ENCODE peak calls at places on chromosomes 16 and 17, in five cellular contexts. X is T-helper 17 cell, J is AG09309, C is Peyer's patch, O is fibroblast of the conjunctiva. G is an unnamed sample.
A peak's percentile ranks its signal among the peaks of the same experiment; 100 is the strongest.

GRCh38 chr16:88005148-88005547 is 53.9 kb downstream of the BANP start:
- DNase-seq in X (no peak), J (no peak), C (no peak), O (no peak), G (no peak)

GRCh38 chr17:72683506-72684404 is 408.7 kb downstream of the SLC39A11 start:
- DNase-seq in X (no peak), J (peak; percentile 92), C (peak; percentile 55), O (peak; percentile 86), G (peak; percentile 79)

GRCh38 chr17:82402865-82403264 is 15.3 kb upstream of the HEXD start:
- DNase-seq in X (no peak), J (no peak), C (no peak), O (no peak), G (peak; percentile 65)

GRCh38 chr16:80034469-80034826 is 433.9 kb upstream of the MAF start:
- DNase-seq in X (no peak), J (no peak), C (no peak), O (no peak), G (peak; percentile 91)

GRCh38 chr16:31118223-31119155 is 1.0 kb downstream of the KAT8 start:
- DNase-seq in X (no peak), J (peak; percentile 65), C (no peak), O (no peak), G (peak; percentile 76)

GRCh38 chr17:28720247-28720996 is 637 bp downstream of the RPL23A start:
- DNase-seq in X (no peak), J (no peak), C (no peak), O (no peak), G (peak; percentile 43)

GRCh38 chr16:19711643-19712042 is 6.4 kb downstream of the KNOP1 start:
- DNase-seq in X (no peak), J (no peak), C (no peak), O (no peak), G (no peak)

GRCh38 chr17:12958786-12959185 is 59.0 kb downstream of the ELAC2 start:
- DNase-seq in X (no peak), J (peak; percentile 13), C (no peak), O (no peak), G (peak; percentile 65)

GRCh38 chr17:77426676-77427386 is 286.1 kb downstream of the SEC14L1 start:
- DNase-seq in X (no peak), J (no peak), C (no peak), O (no peak), G (peak; percentile 20)

GRCh38 chr16:87375426-87376135 is 8.0 kb downstream of the FBXO31 start:
- DNase-seq in X (no peak), J (no peak), C (no peak), O (no peak), G (peak; percentile 20)

GRCh38 chr16:84827131-84827574 is 7.4 kb downstream of the CRISPLD2 start:
- DNase-seq in X (no peak), J (no peak), C (no peak), O (no peak), G (no peak)

GRCh38 chr17:39750131-39751015 is 12.6 kb downstream of the GRB7 start:
- DNase-seq in X (peak; percentile 6), J (no peak), C (no peak), O (no peak), G (peak; percentile 32)

GRCh38 chr16:55842369-55843104 is 9.6 kb upstream of the CES1 start:
- DNase-seq in X (no peak), J (peak; percentile 5), C (no peak), O (peak; percentile 17), G (peak; percentile 44)

GRCh38 chr16:23296994-23297393 is 5.1 kb upstream of the SCNN1B start:
- DNase-seq in X (no peak), J (no peak), C (no peak), O (no peak), G (no peak)

GRCh38 chr17:42342242-42343008 is 45.8 kb downstream of the STAT3 start:
- DNase-seq in X (no peak), J (no peak), C (no peak), O (no peak), G (no peak)

GRCh38 chr17:3527468-3527867 is 30.1 kb downstream of the TRPV3 start:
- DNase-seq in X (no peak), J (no peak), C (no peak), O (no peak), G (no peak)

GRCh38 chr17:29640413-29640812 is 17.7 kb upstream of the CORO6 start:
- DNase-seq in X (no peak), J (peak; percentile 50), C (no peak), O (peak; percentile 40), G (peak; percentile 46)

GRCh38 chr17:82149401-82150099 is 51.5 kb upstream of the FASN start:
- DNase-seq in X (no peak), J (no peak), C (no peak), O (no peak), G (peak; percentile 17)

GRCh38 chr17:54157542-54157941 is 334.8 kb downstream of the KIF2B start:
- DNase-seq in X (no peak), J (no peak), C (no peak), O (no peak), G (no peak)

GRCh38 chr16:89826531-89827382 is 1.5 kb upstream of the SPIRE2 start:
- DNase-seq in X (no peak), J (no peak), C (no peak), O (no peak), G (no peak)

GRCh38 chr17:81027591-81028505 is 7.1 kb upstream of the BAIAP2 start:
- DNase-seq in X (no peak), J (no peak), C (peak; percentile 46), O (no peak), G (peak; percentile 38)

GRCh38 chr17:63545302-63545928 is 4.9 kb upstream of the DCAF7 start:
- DNase-seq in X (no peak), J (no peak), C (no peak), O (no peak), G (no peak)

GRCh38 chr17:12821376-12821940 is 32.2 kb downstream of the ARHGAP44 start:
- DNase-seq in X (no peak), J (no peak), C (no peak), O (no peak), G (no peak)

GRCh38 chr17:42179911-42180410 is 981 bp downstream of the KCNH4 start:
- DNase-seq in X (no peak), J (no peak), C (no peak), O (no peak), G (peak; percentile 20)

GRCh38 chr17:17032131-17032692 is 10.0 kb upstream of the MPRIP start:
- DNase-seq in X (no peak), J (peak; percentile 61), C (peak; percentile 70), O (no peak), G (peak; percentile 80)

GRCh38 chr16:50977064-50977621 is 173.9 kb downstream of the SALL1 start:
- DNase-seq in X (no peak), J (no peak), C (no peak), O (no peak), G (no peak)

GRCh38 chr16:31108035-31108793 is at the start of gene BCKDK:
- DNase-seq in X (peak; percentile 38), J (no peak), C (peak; percentile 82), O (peak; percentile 45), G (peak; percentile 78)